ENCODE peak calls at places on chromosomes 3 and 15, in six cellular contexts. U is effector memory CD4-positive, alpha-beta T cell; D is SJSA1; J is transverse colon; F is heart right ventricle; A is tibial nerve. T is an unnamed sample.
A peak's percentile ranks its signal among the peaks of the same experiment; 100 is the strongest.

GRCh38 chr3:52240059-52240885 is 1.3 kb upstream of the TWF2 start:
- DNase-seq in U (peak; percentile 37), D (no peak), J (peak; percentile 62), F (peak; percentile 26), A (peak; percentile 75), T (peak; percentile 96)

GRCh38 chr15:88256261-88257230 is at the start of gene NTRK3:
- DNase-seq in U (no peak), D (no peak), J (no peak), F (no peak), A (peak; percentile 36), T (peak; percentile 44)

GRCh38 chr15:28921925-28922711 is 36.3 kb downstream of the APBA2 start:
- DNase-seq in U (no peak), D (no peak), J (no peak), F (no peak), A (no peak), T (no peak)

GRCh38 chr15:74397239-74398068 is 30.0 kb upstream of the CYP11A1 start:
- DNase-seq in U (no peak), D (no peak), J (peak; percentile 27), F (no peak), A (no peak), T (no peak)

GRCh38 chr3:160287666-160288065 is 62.4 kb downstream of the C3orf80 start:
- DNase-seq in U (no peak), D (no peak), J (no peak), F (no peak), A (no peak), T (peak; percentile 13)

GRCh38 chr3:9750556-9751411 is 1.0 kb downstream of the OGG1 start:
- DNase-seq in U (no peak), D (no peak), J (peak; percentile 53), F (no peak), A (no peak), T (peak; percentile 64)

GRCh38 chr3:141708367-141708766 is 29.7 kb upstream of the RNF7 start:
- DNase-seq in U (no peak), D (no peak), J (no peak), F (no peak), A (no peak), T (peak; percentile 8)

GRCh38 chr3:175075269-175075668 is 216.1 kb downstream of the NAALADL2 start:
- DNase-seq in U (no peak), D (no peak), J (no peak), F (no peak), A (no peak), T (peak; percentile 62)

GRCh38 chr3:7371693-7372572 is 511.0 kb downstream of the GRM7 start:
- DNase-seq in U (no peak), D (no peak), J (no peak), F (no peak), A (no peak), T (no peak)

GRCh38 chr3:161674402-161674801 is 177.8 kb downstream of the OTOL1 start:
- DNase-seq in U (no peak), D (no peak), J (no peak), F (no peak), A (no peak), T (no peak)

GRCh38 chr3:47583320-47584075 is 4.8 kb upstream of the CSPG5 start:
- DNase-seq in U (no peak), D (no peak), J (no peak), F (no peak), A (no peak), T (peak; percentile 24)

GRCh38 chr15:48641416-48641815 is 4.1 kb downstream of the FBN1 start:
- DNase-seq in U (no peak), D (no peak), J (no peak), F (no peak), A (no peak), T (peak; percentile 60)

GRCh38 chr3:102124301-102125158 is 275.2 kb downstream of the NFKBIZ start:
- DNase-seq in U (no peak), D (no peak), J (no peak), F (no peak), A (no peak), T (peak; percentile 61)

GRCh38 chr15:99054025-99054387 is 46.4 kb upstream of the PGPEP1L start:
- DNase-seq in U (no peak), D (no peak), J (no peak), F (peak; percentile 30), A (no peak), T (peak; percentile 14)

GRCh38 chr15:89652666-89653065 is 2.6 kb downstream of the KIF7 start:
- DNase-seq in U (no peak), D (no peak), J (no peak), F (no peak), A (no peak), T (no peak)

GRCh38 chr3:126116526-126116925 is 32.6 kb upstream of the SLC41A3 start:
- DNase-seq in U (no peak), D (no peak), J (no peak), F (no peak), A (no peak), T (no peak)

GRCh38 chr3:95333826-95334225 is 1271.0 kb downstream of the NSUN3 start:
- DNase-seq in U (no peak), D (no peak), J (no peak), F (no peak), A (no peak), T (no peak)

GRCh38 chr3:13657660-13658435 is 108.9 kb downstream of the FBLN2 start:
- DNase-seq in U (peak; percentile 49), D (no peak), J (peak; percentile 32), F (peak; percentile 34), A (no peak), T (peak; percentile 75)

GRCh38 chr3:111151438-111151837 is 79.8 kb downstream of the NECTIN3 start:
- DNase-seq in U (no peak), D (no peak), J (no peak), F (no peak), A (no peak), T (peak; percentile 85)

GRCh38 chr15:96350321-96350720 is 19.8 kb downstream of the NR2F2 start:
- DNase-seq in U (no peak), D (no peak), J (no peak), F (no peak), A (no peak), T (no peak)
- H3K4me1 ChIP-seq in U (peaks cover 3% of the 10 kb centered on the region), D (peaks cover 31% of the 10 kb centered on the region), J (peaks cover 21% of the 10 kb centered on the region), F (peaks cover 61% of the 10 kb centered on the region), A (peaks cover 33% of the 10 kb centered on the region), T (peaks cover 41% of the 10 kb centered on the region)

GRCh38 chr15:91855241-91855640 is 1.7 kb downstream of the SLCO3A1 start:
- DNase-seq in U (no peak), D (no peak), J (no peak), F (no peak), A (no peak), T (no peak)

GRCh38 chr15:91853501-91853967 is at the start of gene SLCO3A1:
- DNase-seq in U (peak; percentile 76), D (no peak), J (peak; percentile 79), F (peak; percentile 84), A (peak; percentile 47), T (peak; percentile 72)

GRCh38 chr15:91855684-91856553 is 2.4 kb downstream of the SLCO3A1 start:
- DNase-seq in U (no peak), D (no peak), J (peak; percentile 73), F (no peak), A (no peak), T (peak; percentile 5)

GRCh38 chr15:91853968-91854943 is 748 bp downstream of the SLCO3A1 start:
- DNase-seq in U (peak; percentile 27), D (no peak), J (peak; percentile 57), F (peak; percentile 49), A (no peak), T (peak; percentile 73)

DNA sequence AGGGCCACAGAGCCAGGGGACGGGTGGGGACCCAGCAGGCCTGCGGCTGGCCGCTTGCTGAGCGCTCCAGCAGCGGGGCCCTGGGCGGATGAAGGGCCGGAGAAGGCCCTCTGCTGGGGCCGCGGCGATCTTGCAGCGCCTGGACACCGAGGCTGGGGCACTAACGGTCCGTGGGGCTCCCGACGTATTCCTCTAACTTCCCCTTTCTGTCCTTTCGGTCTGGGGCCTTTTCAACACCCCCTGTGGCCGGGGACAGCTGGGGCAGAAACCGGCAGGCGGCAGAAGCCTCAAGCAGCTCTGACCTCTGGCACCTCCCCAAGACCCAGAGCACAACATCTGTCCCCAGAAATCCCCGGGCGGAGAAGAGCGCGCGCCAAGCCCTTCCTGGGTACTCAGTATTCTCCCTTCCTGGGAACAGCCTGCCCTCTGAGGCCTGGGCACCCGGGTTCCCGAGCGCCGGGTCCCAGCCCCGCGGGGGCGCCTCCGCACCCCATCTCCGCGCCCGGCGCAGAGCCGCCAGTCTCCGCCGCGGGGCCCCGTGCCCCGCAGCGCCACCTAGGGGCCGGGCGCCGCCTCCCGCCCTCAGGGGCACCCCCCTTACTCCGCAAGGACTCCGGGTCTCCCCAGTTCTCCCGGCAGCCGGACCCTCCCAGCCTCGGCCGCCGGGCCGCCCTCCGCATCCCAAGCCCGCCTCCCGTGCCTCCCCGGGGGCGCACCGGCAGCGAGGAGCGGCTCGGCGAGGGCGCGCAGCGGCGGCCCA is 587 bp upstream of the SLCO3A1 start:
- DNase-seq in U (peak; percentile 66), D (peak; percentile 55), J (peak; percentile 79), F (peak; percentile 83), A (peak; percentile 68), T (peak; percentile 86)
- H3K4me1 ChIP-seq in U (peaks cover 53% of the 10 kb centered on the region), D (peaks cover 18% of the 10 kb centered on the region), J (peaks cover 23% of the 10 kb centered on the region), F (peaks cover 61% of the 10 kb centered on the region), A (peaks cover 17% of the 10 kb centered on the region), T (peaks cover 5% of the 10 kb centered on the region)

GRCh38 chr15:60397772-60398445 is at the start of gene ANXA2:
- DNase-seq in U (peak; percentile 80), D (peak; percentile 93), J (peak; percentile 92), F (peak; percentile 87), A (peak; percentile 71), T (peak; percentile 97)

GRCh38 chr15:60395276-60396011 is 2.3 kb downstream of the ANXA2 start:
- DNase-seq in U (no peak), D (peak; percentile 30), J (no peak), F (no peak), A (no peak), T (peak; percentile 69)

GRCh38 chr15:60396964-60397771 is 618 bp downstream of the ANXA2 start:
- DNase-seq in U (peak; percentile 38), D (peak; percentile 86), J (peak; percentile 86), F (peak; percentile 75), A (peak; percentile 62), T (peak; percentile 95)

GRCh38 chr15:60396100-60396499 is 1.7 kb downstream of the ANXA2 start:
- DNase-seq in U (no peak), D (peak; percentile 37), J (no peak), F (no peak), A (no peak), T (peak; percentile 75)

GRCh38 chr15:60396560-60396963 is 1.2 kb downstream of the ANXA2 start:
- DNase-seq in U (no peak), D (peak; percentile 48), J (no peak), F (no peak), A (no peak), T (peak; percentile 60)
- H3K4me1 ChIP-seq in U (peaks cover 54% of the 10 kb centered on the region), D (peaks cover 77% of the 10 kb centered on the region), J (peaks cover 55% of the 10 kb centered on the region), F (peaks cover 55% of the 10 kb centered on the region), A (peaks cover 46% of the 10 kb centered on the region), T (peaks cover 44% of the 10 kb centered on the region)

GRCh38 chr3:46411271-46411670 is 4.2 kb downstream of the CCRL2 start:
- DNase-seq in U (no peak), D (no peak), J (no peak), F (no peak), A (no peak), T (no peak)

GRCh38 chr3:46409735-46410489 is 2.9 kb downstream of the CCRL2 start:
- DNase-seq in U (no peak), D (no peak), J (no peak), F (no peak), A (no peak), T (no peak)

GRCh38 chr3:46412786-46413298 is 5.8 kb downstream of the CCRL2 start:
- DNase-seq in U (no peak), D (no peak), J (no peak), F (no peak), A (no peak), T (no peak)

GRCh38 chr3:46408853-46409252 is 1.8 kb downstream of the CCRL2 start:
- DNase-seq in U (no peak), D (no peak), J (no peak), F (no peak), A (no peak), T (no peak)

GRCh38 chr3:46410669-46411068 is 3.6 kb downstream of the CCRL2 start:
- DNase-seq in U (no peak), D (no peak), J (no peak), F (no peak), A (no peak), T (no peak)
- H3K4me1 ChIP-seq in U (peaks cover 6% of the 10 kb centered on the region), D (peaks cover 32% of the 10 kb centered on the region), J (peaks cover 19% of the 10 kb centered on the region), F (peaks cover 62% of the 10 kb centered on the region), A (peaks cover 3% of the 10 kb centered on the region), T (peaks cover 15% of the 10 kb centered on the region)